ENCODE peak calls at places on chromosomes 6 and 20, in seven cellular contexts. A, T, Q, V, B, I and S are unnamed samples.

GRCh38 chr20:145877-146276 is 3.5 kb downstream of the DEFB126 start:
- DNase-seq in A (no peak), T (no peak), Q (no peak), V (no peak), B (no peak), I (no peak), S (no peak)

GRCh38 chr20:10047427-10047826 is 12.6 kb downstream of the ANKEF1 start:
- DNase-seq in A (no peak), T (peak; percentile 17), Q (no peak), V (no peak), B (peak; percentile 39), I (peak; percentile 27), S (peak; percentile 14)

GRCh38 chr20:35305682-35306556 is 13.7 kb upstream of the FAM83C start:
- DNase-seq in A (peak; percentile 97), T (no peak), Q (no peak), V (peak; percentile 68), B (peak; percentile 92), I (no peak), S (no peak)

GRCh38 chr20:6041808-6042265 is 12.0 kb downstream of the LRRN4 start:
- DNase-seq in A (no peak), T (no peak), Q (no peak), V (no peak), B (no peak), I (no peak), S (no peak)

GRCh38 chr6:4914412-4915159 is 89.3 kb downstream of the RPP40 start:
- DNase-seq in A (no peak), T (no peak), Q (no peak), V (no peak), B (no peak), I (no peak), S (no peak)

GRCh38 chr6:142947702-142948480 is 2.9 kb upstream of the HIVEP2 start:
- DNase-seq in A (no peak), T (no peak), Q (no peak), V (no peak), B (no peak), I (no peak), S (no peak)

GRCh38 chr6:83514877-83515466 is 2.6 kb downstream of the PRSS35 start:
- DNase-seq in A (peak; percentile 57), T (no peak), Q (peak; percentile 30), V (peak; percentile 54), B (peak; percentile 29), I (peak; percentile 50), S (peak; percentile 70)

GRCh38 chr20:49803418-49803817 is 9.2 kb upstream of the SLC9A8 start:
- DNase-seq in A (no peak), T (no peak), Q (no peak), V (no peak), B (no peak), I (no peak), S (no peak)

GRCh38 chr6:7910654-7911344 is at the start of gene TXNDC5:
- DNase-seq in A (no peak), T (no peak), Q (no peak), V (peak; percentile 97), B (peak; percentile 60), I (peak; percentile 97), S (peak; percentile 90)

GRCh38 chr20:43389839-43390626 is 67.7 kb upstream of the SRSF6 start:
- DNase-seq in A (no peak), T (no peak), Q (no peak), V (peak; percentile 73), B (no peak), I (peak; percentile 68), S (no peak)

DNA sequence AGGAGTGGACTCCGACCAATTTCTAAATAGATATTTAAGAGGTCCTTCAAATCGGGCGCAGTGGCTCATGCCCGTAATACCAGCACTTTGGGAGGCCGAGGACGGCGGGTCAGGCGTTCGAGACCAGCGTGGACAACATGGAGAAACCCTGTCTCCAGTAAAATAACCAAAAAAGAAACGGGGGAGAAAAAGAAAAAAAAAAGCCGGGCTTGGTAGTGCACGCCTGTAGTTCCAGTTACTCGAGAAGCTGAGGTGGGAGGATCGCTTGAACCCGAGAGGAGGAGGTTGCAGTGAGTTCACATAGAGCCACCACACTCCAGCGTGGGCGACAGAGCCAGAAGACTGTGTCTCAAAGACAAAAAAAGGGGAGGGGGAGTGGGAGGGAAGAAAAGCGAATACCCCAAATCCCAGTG is 53.3 kb upstream of the HFE start:
- DNase-seq in A (no peak), T (no peak), Q (no peak), V (peak; percentile 36), B (no peak), I (no peak), S (no peak)
- TF ChIP-seq JUND in A (no peak), T (no peak), Q (no peak), V (no peak), B (no peak), I (no peak), S (no peak)

GRCh38 chr6:2157441-2158127 is 87.8 kb downstream of the GMDS start:
- DNase-seq in A (peak; percentile 48), T (no peak), Q (peak; percentile 34), V (no peak), B (peak; percentile 23), I (no peak), S (no peak)
- TF ChIP-seq JUND in A (peak; percentile 14), T (no peak), Q (no peak), V (no peak), B (no peak), I (peak; percentile 14), S (no peak)

GRCh38 chr20:48722737-48723191 is 105.0 kb downstream of the PREX1 start:
- DNase-seq in A (no peak), T (no peak), Q (no peak), V (no peak), B (peak; percentile 34), I (no peak), S (no peak)
- TF ChIP-seq JUND in A (no peak), T (no peak), Q (no peak), V (no peak), B (no peak), I (no peak), S (no peak)

DNA sequence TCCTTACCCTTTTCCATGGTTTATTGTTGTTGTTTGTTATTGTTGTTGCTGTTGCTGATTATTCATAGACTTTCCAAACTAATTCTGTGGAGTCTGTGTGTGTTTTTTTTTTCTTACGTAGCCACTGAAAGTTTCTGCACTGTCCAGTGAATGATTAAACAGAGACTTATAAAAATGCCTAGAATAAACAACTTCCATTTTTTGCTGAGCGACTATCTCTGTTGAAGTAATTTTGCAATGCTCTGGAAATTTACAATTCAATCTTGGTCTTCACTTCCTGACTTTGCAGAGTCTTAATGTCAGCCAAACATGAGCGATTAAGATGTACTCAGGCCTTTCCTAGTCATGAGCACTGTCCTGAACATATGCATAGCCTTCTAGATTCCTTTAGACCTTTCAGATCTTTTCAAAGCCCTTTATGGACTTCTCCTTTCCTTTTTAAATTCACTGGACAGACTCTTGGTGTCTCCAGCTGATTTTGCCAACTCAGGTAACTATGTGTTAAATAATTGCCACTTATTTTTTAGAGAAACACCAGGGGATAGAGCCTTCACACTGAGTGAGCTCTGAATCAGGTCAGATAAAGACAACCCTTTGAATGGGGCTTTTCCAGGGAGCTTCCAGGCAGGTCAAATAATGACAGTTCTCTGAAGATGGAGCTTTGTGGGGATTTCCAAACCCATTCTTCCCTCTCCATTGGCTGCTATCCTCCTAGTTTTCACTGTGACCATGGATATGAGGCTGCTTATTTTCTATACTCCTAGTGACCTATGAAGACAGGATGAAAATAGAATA is 622.8 kb upstream of the EPHA7 start:
- DNase-seq in A (no peak), T (no peak), Q (no peak), V (no peak), B (no peak), I (no peak), S (no peak)
- TF ChIP-seq JUND in A (no peak), T (no peak), Q (no peak), V (no peak), B (no peak), I (no peak), S (no peak)

GRCh38 chr6:3205913-3206312 is 21.5 kb downstream of the TUBB2B start:
- DNase-seq in A (no peak), T (no peak), Q (no peak), V (no peak), B (no peak), I (no peak), S (peak; percentile 52)
- TF ChIP-seq JUND in A (no peak), T (no peak), Q (no peak), V (no peak), B (no peak), I (no peak), S (no peak)

DNA sequence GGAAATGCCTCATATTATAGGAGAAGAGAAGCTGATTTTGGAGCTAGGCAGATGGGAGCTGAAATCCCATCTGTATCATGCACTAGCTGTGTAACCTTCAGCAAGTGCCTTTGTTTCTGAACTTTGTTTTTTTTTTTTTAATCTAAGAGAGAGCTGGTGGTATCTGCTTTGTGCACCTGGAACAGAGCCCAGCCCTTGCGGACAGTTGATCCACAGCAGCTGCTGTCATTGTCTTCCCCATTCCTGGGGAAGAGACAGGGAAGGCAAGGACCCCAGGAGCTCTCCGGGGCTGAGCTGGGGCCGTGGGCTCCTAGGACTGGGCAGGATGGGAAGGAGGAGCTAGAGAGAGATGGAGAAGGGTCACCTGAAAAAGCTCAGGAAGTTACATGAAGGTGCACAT is 92.1 kb downstream of the SYNJ2 start:
- DNase-seq in A (no peak), T (no peak), Q (no peak), V (peak; percentile 43), B (no peak), I (peak; percentile 59), S (no peak)
- TF ChIP-seq JUND in A (no peak), T (no peak), Q (no peak), V (no peak), B (no peak), I (no peak), S (no peak)

GRCh38 chr6:9025796-9026195 is 590.5 kb upstream of the SLC35B3 start:
- DNase-seq in A (no peak), T (no peak), Q (no peak), V (no peak), B (no peak), I (no peak), S (no peak)
- TF ChIP-seq JUND in A (no peak), T (no peak), Q (no peak), V (no peak), B (no peak), I (no peak), S (no peak)

DNA sequence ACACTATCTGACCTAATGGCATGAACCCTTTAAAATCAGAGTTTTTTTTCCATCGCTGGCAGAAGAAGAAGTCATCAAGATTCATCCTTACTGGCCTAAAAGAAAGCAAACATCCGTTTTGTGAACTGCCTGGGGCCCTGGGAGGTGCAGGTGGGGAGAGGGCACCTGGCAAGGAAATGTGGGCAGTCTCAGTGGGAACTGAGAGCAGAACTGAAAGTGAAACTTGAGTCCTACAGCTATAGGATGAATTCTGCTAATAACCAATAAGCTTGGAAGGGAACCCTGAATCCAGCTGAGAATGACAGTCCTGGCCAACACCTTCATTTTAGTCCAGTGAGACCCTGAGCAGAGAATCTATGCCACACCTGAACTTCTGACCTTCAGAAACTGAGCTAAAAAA is 130.0 kb upstream of the ASCC3 start:
- DNase-seq in A (no peak), T (no peak), Q (peak; percentile 33), V (no peak), B (no peak), I (no peak), S (no peak)
- TF ChIP-seq JUND in A (no peak), T (no peak), Q (no peak), V (no peak), B (no peak), I (no peak), S (no peak)

DNA sequence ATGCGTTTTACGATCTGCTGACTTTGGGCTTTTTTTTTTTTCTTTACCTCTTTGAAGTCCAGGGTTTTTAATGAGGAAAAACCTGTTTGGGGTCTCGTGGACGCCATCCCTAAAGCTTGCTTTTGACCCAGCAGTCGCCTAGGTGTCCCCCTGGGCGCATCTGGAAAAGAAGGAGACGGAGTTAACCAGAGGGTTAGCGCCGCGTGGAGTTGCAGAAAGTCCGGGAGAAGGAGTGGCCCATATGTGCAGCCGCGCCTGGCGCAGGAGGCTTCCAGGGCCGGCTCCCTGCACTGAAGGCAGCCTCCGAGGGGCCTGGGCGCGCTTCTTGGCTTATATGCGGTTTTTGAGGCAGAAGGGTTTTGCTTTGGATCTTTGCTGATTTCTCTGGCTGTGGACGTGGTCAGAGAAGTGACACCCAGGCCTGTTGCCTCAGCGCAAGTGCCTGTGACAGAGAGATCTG is 926 bp downstream of the TMEM181 start:
- DNase-seq in A (no peak), T (no peak), Q (no peak), V (no peak), B (no peak), I (peak; percentile 58), S (no peak)
- TF ChIP-seq JUND in A (no peak), T (no peak), Q (no peak), V (no peak), B (no peak), I (no peak), S (no peak)